ENCODE peak calls at places on chromosomes 11 and 22, in eight cellular contexts. One of them, this sample, is unnamed.

GRCh38 chr22:33329398-33329797 is 271.2 kb upstream of the SYN3 start:
- DNase-seq in CD4-positive, CD25-positive, alpha-beta regulatory T cell: no peak
- DNase-seq in brain microvascular endothelial cell: no peak
- DNase-seq in AG04450: no peak
- DNase-seq in AG09309: no peak
- DNase-seq in PC-3: no peak
- DNase-seq in LNCaP clone FGC: no peak
- DNase-seq in pancreas: no peak
- DNase-seq in this sample: no peak

GRCh38 chr11:10460611-10461275 is 5.7 kb downstream of the AMPD3 start:
- DNase-seq in AG04450: no peak
- DNase-seq in CD4-positive, CD25-positive, alpha-beta regulatory T cell: no peak
- DNase-seq in brain microvascular endothelial cell: no peak
- DNase-seq in PC-3: no peak
- DNase-seq in LNCaP clone FGC: no peak
- DNase-seq in AG09309: no peak
- DNase-seq in pancreas: no peak
- DNase-seq in this sample: no peak

GRCh38 chr22:37284807-37285355 is 2.6 kb downstream of the CYTH4 start:
- DNase-seq in AG04450: no peak
- DNase-seq in PC-3: no peak
- DNase-seq in AG09309: no peak
- DNase-seq in pancreas: no peak
- DNase-seq in brain microvascular endothelial cell: no peak
- DNase-seq in CD4-positive, CD25-positive, alpha-beta regulatory T cell: peak
- DNase-seq in LNCaP clone FGC: no peak
- DNase-seq in this sample: peak

GRCh38 chr22:50560034-50560433 is 2.7 kb downstream of the SYCE3 start:
- DNase-seq in CD4-positive, CD25-positive, alpha-beta regulatory T cell: no peak
- DNase-seq in AG04450: no peak
- DNase-seq in brain microvascular endothelial cell: no peak
- DNase-seq in PC-3: no peak
- DNase-seq in pancreas: no peak
- DNase-seq in LNCaP clone FGC: no peak
- DNase-seq in AG09309: no peak
- DNase-seq in this sample: no peak

GRCh38 chr11:122879785-122880184 is 2.8 kb upstream of the JHY start:
- DNase-seq in brain microvascular endothelial cell: no peak
- DNase-seq in AG09309: no peak
- DNase-seq in LNCaP clone FGC: no peak
- DNase-seq in AG04450: no peak
- DNase-seq in pancreas: no peak
- DNase-seq in CD4-positive, CD25-positive, alpha-beta regulatory T cell: no peak
- DNase-seq in PC-3: no peak
- DNase-seq in this sample: peak

GRCh38 chr11:122234257-122234656 is 118.2 kb upstream of the BLID start:
- DNase-seq in AG09309: no peak
- DNase-seq in CD4-positive, CD25-positive, alpha-beta regulatory T cell: no peak
- DNase-seq in AG04450: no peak
- DNase-seq in LNCaP clone FGC: no peak
- DNase-seq in PC-3: no peak
- DNase-seq in brain microvascular endothelial cell: no peak
- DNase-seq in pancreas: no peak
- DNase-seq in this sample: no peak

GRCh38 chr11:61817471-61818202 is 834 bp upstream of the FADS1 start:
- DNase-seq in PC-3: peak
- DNase-seq in CD4-positive, CD25-positive, alpha-beta regulatory T cell: no peak
- DNase-seq in brain microvascular endothelial cell: no peak
- DNase-seq in AG09309: no peak
- DNase-seq in AG04450: no peak
- DNase-seq in pancreas: no peak
- DNase-seq in LNCaP clone FGC: no peak
- DNase-seq in this sample: peak

GRCh38 chr11:60934091-60934789 is 10.0 kb downstream of the TMEM132A start:
- DNase-seq in PC-3: no peak
- DNase-seq in AG09309: no peak
- DNase-seq in CD4-positive, CD25-positive, alpha-beta regulatory T cell: no peak
- DNase-seq in brain microvascular endothelial cell: no peak
- DNase-seq in AG04450: no peak
- DNase-seq in pancreas: no peak
- DNase-seq in LNCaP clone FGC: no peak
- DNase-seq in this sample: peak

GRCh38 chr11:122360875-122361274 is 244.9 kb upstream of the BLID start:
- DNase-seq in PC-3: peak
- DNase-seq in brain microvascular endothelial cell: no peak
- DNase-seq in CD4-positive, CD25-positive, alpha-beta regulatory T cell: no peak
- DNase-seq in pancreas: no peak
- DNase-seq in LNCaP clone FGC: no peak
- DNase-seq in AG09309: no peak
- DNase-seq in AG04450: no peak
- DNase-seq in this sample: no peak

DNA sequence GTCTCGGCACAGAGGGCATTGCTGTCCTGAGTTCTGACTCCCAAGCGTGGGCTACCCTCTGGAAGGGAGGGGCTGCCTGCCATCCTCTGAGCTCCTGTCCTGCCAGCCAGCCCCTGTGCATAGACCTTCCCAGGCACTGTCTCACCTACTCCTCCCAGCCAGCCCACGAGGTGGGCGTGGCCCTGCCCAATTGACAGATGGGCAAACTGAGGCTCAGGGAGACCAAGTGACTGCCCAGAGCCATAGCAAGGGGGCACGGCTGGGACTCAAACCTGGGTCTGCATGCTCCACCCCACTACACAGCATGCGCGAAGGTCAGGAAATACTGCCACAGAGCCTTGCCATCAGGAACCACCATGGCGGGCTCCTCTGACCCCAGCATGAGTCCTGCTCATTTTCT is 29.4 kb upstream of the PRR5 start:
- DNase-seq in brain microvascular endothelial cell: no peak
- DNase-seq in CD4-positive, CD25-positive, alpha-beta regulatory T cell: no peak
- DNase-seq in AG04450: no peak
- DNase-seq in AG09309: no peak
- DNase-seq in LNCaP clone FGC: no peak
- DNase-seq in PC-3: no peak
- DNase-seq in pancreas: no peak
- DNase-seq in this sample: peak
- H3K4me3 ChIP-seq in brain microvascular endothelial cell: no peak
- H3K4me3 ChIP-seq in CD4-positive, CD25-positive, alpha-beta regulatory T cell: no peak
- H3K4me3 ChIP-seq in AG04450: no peak
- H3K4me3 ChIP-seq in AG09309: no peak
- H3K4me3 ChIP-seq in LNCaP clone FGC: no peak
- H3K4me3 ChIP-seq in PC-3: no peak
- H3K4me3 ChIP-seq in pancreas: no peak
- H3K4me3 ChIP-seq in this sample: no peak

GRCh38 chr11:125890447-125891100 is 3.1 kb downstream of the HYLS1 start:
- DNase-seq in brain microvascular endothelial cell: no peak
- DNase-seq in PC-3: peak
- DNase-seq in AG04450: no peak
- DNase-seq in pancreas: no peak
- DNase-seq in AG09309: no peak
- DNase-seq in LNCaP clone FGC: no peak
- DNase-seq in CD4-positive, CD25-positive, alpha-beta regulatory T cell: no peak
- DNase-seq in this sample: no peak
- H3K4me3 ChIP-seq in brain microvascular endothelial cell: no peak
- H3K4me3 ChIP-seq in PC-3: peak
- H3K4me3 ChIP-seq in AG04450: no peak
- H3K4me3 ChIP-seq in pancreas: no peak
- H3K4me3 ChIP-seq in AG09309: no peak
- H3K4me3 ChIP-seq in LNCaP clone FGC: no peak
- H3K4me3 ChIP-seq in CD4-positive, CD25-positive, alpha-beta regulatory T cell: no peak
- H3K4me3 ChIP-seq in this sample: no peak

GRCh38 chr11:57638811-57639320 is 10.8 kb downstream of the YPEL4 start:
- DNase-seq in LNCaP clone FGC: no peak
- DNase-seq in CD4-positive, CD25-positive, alpha-beta regulatory T cell: no peak
- DNase-seq in AG04450: no peak
- DNase-seq in PC-3: no peak
- DNase-seq in brain microvascular endothelial cell: peak
- DNase-seq in AG09309: no peak
- DNase-seq in pancreas: no peak
- DNase-seq in this sample: peak
- H3K4me3 ChIP-seq in LNCaP clone FGC: no peak
- H3K4me3 ChIP-seq in CD4-positive, CD25-positive, alpha-beta regulatory T cell: peak
- H3K4me3 ChIP-seq in AG04450: peak
- H3K4me3 ChIP-seq in PC-3: peak
- H3K4me3 ChIP-seq in brain microvascular endothelial cell: peak
- H3K4me3 ChIP-seq in AG09309: peak
- H3K4me3 ChIP-seq in pancreas: peak
- H3K4me3 ChIP-seq in this sample: peak

DNA sequence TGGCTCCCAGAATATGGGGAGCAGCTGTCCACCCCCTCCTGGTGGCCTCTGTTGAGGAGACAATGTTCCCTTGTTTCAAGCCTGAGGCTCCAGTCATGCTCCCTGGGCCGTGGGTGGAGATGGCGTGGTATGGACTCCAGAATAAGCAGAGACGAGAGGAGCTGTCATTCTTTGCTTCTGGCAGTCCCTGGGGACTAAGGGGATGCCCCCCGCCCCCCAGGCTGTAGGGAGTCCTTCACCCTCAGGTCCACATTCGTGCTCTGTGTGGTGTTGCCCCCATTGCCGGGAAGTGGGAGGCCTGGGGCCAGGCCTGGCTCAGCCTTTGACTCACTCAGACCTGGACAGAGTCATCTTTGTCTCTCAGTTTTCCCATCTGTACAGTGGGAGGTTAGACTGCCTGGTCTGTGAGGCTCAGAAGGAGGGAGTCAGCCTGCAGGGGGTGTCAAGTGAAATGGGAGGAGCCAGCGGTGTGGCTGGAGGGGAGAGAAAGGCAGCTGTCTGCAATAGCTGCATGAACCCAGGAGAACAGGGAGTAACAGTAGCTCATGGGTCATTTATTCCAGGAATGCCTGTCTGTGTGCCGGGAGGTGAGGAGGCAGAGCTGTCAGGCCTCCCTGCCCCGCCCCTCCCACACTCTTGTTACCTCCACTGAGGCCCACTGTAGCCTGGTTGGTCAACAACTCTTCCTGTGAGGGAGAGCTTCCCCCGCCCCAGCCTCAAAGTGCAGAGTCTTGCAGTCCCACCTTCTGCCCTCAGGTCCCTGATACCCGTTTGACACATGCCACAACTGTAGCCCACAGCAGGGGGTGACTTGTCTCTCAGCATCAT is 6.3 kb downstream of the ARHGEF17 start:
- DNase-seq in AG04450: no peak
- DNase-seq in AG09309: no peak
- DNase-seq in LNCaP clone FGC: no peak
- DNase-seq in brain microvascular endothelial cell: peak
- DNase-seq in CD4-positive, CD25-positive, alpha-beta regulatory T cell: no peak
- DNase-seq in pancreas: no peak
- DNase-seq in PC-3: no peak
- DNase-seq in this sample: peak
- H3K4me3 ChIP-seq in AG04450: peak
- H3K4me3 ChIP-seq in AG09309: peak
- H3K4me3 ChIP-seq in LNCaP clone FGC: no peak
- H3K4me3 ChIP-seq in brain microvascular endothelial cell: no peak
- H3K4me3 ChIP-seq in CD4-positive, CD25-positive, alpha-beta regulatory T cell: no peak
- H3K4me3 ChIP-seq in pancreas: peak
- H3K4me3 ChIP-seq in PC-3: no peak
- H3K4me3 ChIP-seq in this sample: no peak

DNA sequence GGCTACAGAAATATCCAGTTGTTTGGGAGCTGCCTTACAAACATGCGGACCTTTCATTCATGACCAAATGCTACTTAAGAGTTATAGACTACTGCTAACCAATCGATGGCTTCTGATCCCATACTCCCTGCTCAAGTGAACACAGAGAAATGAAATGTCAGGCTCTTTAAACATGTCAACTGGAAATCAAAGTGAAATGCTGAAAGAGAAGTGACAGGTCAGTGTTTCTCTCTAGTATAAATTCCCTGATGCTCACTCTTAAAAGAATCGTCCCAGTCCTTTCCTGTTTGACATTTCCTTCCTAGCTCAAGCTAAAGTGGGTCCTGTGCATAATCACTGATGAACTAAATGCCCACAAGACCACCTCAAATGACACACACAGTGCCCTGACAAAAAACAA is 331.0 kb downstream of the TTC28 start:
- DNase-seq in LNCaP clone FGC: no peak
- DNase-seq in brain microvascular endothelial cell: no peak
- DNase-seq in AG09309: no peak
- DNase-seq in pancreas: no peak
- DNase-seq in PC-3: no peak
- DNase-seq in AG04450: no peak
- DNase-seq in CD4-positive, CD25-positive, alpha-beta regulatory T cell: no peak
- DNase-seq in this sample: no peak
- H3K4me3 ChIP-seq in LNCaP clone FGC: no peak
- H3K4me3 ChIP-seq in brain microvascular endothelial cell: no peak
- H3K4me3 ChIP-seq in AG09309: no peak
- H3K4me3 ChIP-seq in pancreas: no peak
- H3K4me3 ChIP-seq in PC-3: no peak
- H3K4me3 ChIP-seq in AG04450: no peak
- H3K4me3 ChIP-seq in CD4-positive, CD25-positive, alpha-beta regulatory T cell: no peak
- H3K4me3 ChIP-seq in this sample: no peak

This sample was measured in H7.